ENCODE peak calls at places on chromosomes 3 and 15, in nine cellular contexts. I is skeletal muscle cell, B is mammary epithelial cell, G is neuronal stem cell, U is upper lobe of left lung, M is A549, W is OCI-LY7, A is HepG2, C is cardiac fibroblast. Q is an unnamed sample.

GRCh38 chr3:120854908-120855526 is 53.0 kb upstream of the STXBP5L start:
- DNase-seq in A (no peak), U (no peak), I (no peak), M (no peak), G (no peak), W (no peak), B (no peak), C (no peak), Q (no peak)

GRCh38 chr3:195757371-195757770 is 36.6 kb downstream of the MUC20 start:
- DNase-seq in A (no peak), C (no peak), U (no peak), M (no peak), W (no peak), I (no peak), G (no peak), B (no peak), Q (no peak)

GRCh38 chr15:90465930-90466567 is 63.7 kb upstream of the CRTC3 start:
- DNase-seq in W (no peak), A (no peak), C (no peak), I (no peak), U (no peak), B (peak), M (no peak), G (no peak), Q (peak)

GRCh38 chr3:129837057-129837631 is 56.4 kb downstream of the TMCC1 start:
- DNase-seq in I (no peak), C (peak), U (no peak), B (peak), A (no peak), G (no peak), M (peak), W (no peak), Q (no peak)

GRCh38 chr3:150345021-150345538 is 63.0 kb upstream of the TSC22D2 start:
- DNase-seq in W (no peak), I (no peak), M (peak), A (peak), G (no peak), U (no peak), C (no peak), B (peak), Q (peak)

GRCh38 chr3:88301273-88302002 is 151.7 kb downstream of the C3orf38 start:
- DNase-seq in U (no peak), W (no peak), A (no peak), C (no peak), I (peak), B (no peak), M (peak), G (no peak), Q (no peak)

GRCh38 chr3:4426782-4427344 is 40.2 kb downstream of the SUMF1 start:
- DNase-seq in A (peak), B (peak), U (no peak), C (peak), I (peak), G (no peak), M (peak), W (peak), Q (peak)

GRCh38 chr15:57153140-57153539 is 223.2 kb upstream of the CGNL1 start:
- DNase-seq in I (no peak), U (no peak), C (peak), W (no peak), A (no peak), M (no peak), B (no peak), G (no peak), Q (peak)

GRCh38 chr15:93948728-93949127 is 282.6 kb upstream of the MCTP2 start:
- DNase-seq in G (no peak), U (no peak), B (no peak), C (no peak), A (no peak), M (no peak), I (no peak), W (no peak), Q (peak)

GRCh38 chr15:66085128-66085527 is 168.4 kb downstream of the MEGF11 start:
- DNase-seq in G (no peak), U (no peak), I (no peak), B (no peak), M (peak), W (peak), A (peak), C (no peak), Q (no peak)

GRCh38 chr15:54815546-54815945 is 381.2 kb downstream of the RSL24D1 start:
- DNase-seq in I (no peak), B (no peak), G (no peak), U (no peak), A (no peak), M (no peak), C (no peak), W (no peak), Q (no peak)

GRCh38 chr3:108178676-108179075 is 43.5 kb downstream of the IFT57 start:
- DNase-seq in I (no peak), A (no peak), G (no peak), U (no peak), B (peak), C (peak), W (no peak), M (no peak), Q (peak)

GRCh38 chr3:128532007-128532983 is 39.3 kb upstream of the GATA2 start:
- DNase-seq in C (no peak), A (no peak), I (no peak), M (no peak), W (no peak), B (no peak), U (no peak), G (no peak), Q (no peak)

GRCh38 chr3:78645628-78646310 is 1122.0 kb downstream of the ROBO1 start:
- DNase-seq in B (peak), I (peak), M (peak), W (peak), C (peak), A (peak), G (peak), U (no peak), Q (peak)

GRCh38 chr3:11591006-11591360 is 52.7 kb downstream of the VGLL4 start:
- DNase-seq in I (no peak), M (no peak), W (no peak), G (no peak), A (no peak), C (peak), B (no peak), U (no peak), Q (no peak)
- H3K4me3 ChIP-seq in I (no peak), M (no peak), W (no peak), G (peak), A (no peak), C (no peak), B (no peak), U (no peak), Q (no peak)

DNA sequence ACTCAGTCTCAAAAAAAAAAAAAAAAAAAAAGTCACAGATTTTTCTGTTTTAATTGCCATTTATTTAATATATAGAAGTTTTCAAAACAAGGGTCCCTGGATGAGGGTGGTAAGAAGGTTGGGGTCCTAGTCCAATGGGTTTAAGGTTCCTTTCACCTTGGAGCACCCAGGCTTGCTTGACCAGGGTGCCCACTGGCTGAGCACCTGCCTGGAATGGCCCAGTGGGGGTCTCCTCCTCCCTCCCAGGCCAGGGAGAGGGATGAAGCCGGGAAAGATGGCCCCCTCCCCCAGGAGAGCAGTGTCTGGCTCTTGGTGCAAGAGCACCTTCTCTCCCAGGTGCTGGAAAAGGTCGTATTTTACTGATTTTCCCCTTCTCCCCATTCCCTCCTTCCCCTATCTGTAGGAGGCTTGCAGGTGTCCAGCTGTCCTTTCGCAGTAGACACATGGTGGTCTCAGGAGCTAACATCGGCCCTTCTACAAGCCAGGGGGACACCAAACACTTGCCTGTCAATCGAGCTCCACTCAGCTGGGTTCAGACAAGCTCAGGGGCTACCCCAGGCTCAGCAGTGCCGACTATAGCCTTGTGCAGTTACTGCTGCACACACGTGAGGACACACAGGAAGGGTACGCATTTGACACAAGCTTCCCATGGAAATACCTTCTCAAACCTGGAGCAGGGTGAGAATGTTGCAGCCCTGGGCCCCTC is 112.3 kb upstream of the KLF13 start:
- DNase-seq in G (no peak), W (peak), U (no peak), C (no peak), B (no peak), A (no peak), I (no peak), M (peak), Q (no peak)
- H3K4me3 ChIP-seq in G (no peak), W (peak), U (no peak), C (no peak), B (no peak), A (no peak), I (no peak), M (no peak), Q (no peak)

DNA sequence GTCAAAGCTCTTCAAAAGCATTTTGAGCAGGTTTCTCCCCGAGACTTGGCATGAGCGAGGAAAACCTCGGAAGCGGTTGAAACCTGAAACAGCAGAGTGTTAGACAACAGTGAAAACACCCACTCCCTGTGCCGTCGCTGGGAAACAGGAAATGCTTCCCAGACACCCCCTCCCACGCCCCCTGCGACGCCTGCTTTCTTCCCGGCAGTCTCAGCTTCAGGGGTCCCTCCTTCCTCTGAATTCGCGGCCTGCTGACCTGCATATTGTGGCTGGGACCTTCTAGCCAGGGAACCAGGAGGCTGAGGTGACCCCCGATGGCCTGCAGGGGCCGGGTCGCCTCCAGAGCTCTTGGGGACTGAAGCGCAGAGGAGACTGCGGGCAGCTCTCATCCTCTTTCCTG is 250.7 kb upstream of the LYSMD4 start:
- DNase-seq in M (no peak), W (no peak), G (no peak), I (no peak), A (no peak), B (no peak), C (peak), U (no peak), Q (no peak)
- H3K4me3 ChIP-seq in M (no peak), W (no peak), G (peak), I (no peak), A (no peak), B (no peak), C (no peak), U (no peak), Q (no peak)

GRCh38 chr15:61227269-61228024 is 1.7 kb downstream of the RORA start:
- DNase-seq in G (peak), A (no peak), M (peak), I (peak), C (peak), B (peak), U (peak), W (no peak), Q (peak)
- H3K4me3 ChIP-seq in G (peak), A (peak), M (peak), I (peak), C (peak), B (peak), U (peak), W (no peak), Q (peak)

GRCh38 chr3:141386611-141387110 is 18.4 kb downstream of the ZBTB38 start:
- DNase-seq in B (no peak), A (no peak), C (peak), U (no peak), I (no peak), G (no peak), W (peak), M (no peak), Q (peak)
- H3K4me3 ChIP-seq in B (no peak), A (no peak), C (peak), U (peak), I (peak), G (no peak), W (peak), M (no peak), Q (peak)

DNA sequence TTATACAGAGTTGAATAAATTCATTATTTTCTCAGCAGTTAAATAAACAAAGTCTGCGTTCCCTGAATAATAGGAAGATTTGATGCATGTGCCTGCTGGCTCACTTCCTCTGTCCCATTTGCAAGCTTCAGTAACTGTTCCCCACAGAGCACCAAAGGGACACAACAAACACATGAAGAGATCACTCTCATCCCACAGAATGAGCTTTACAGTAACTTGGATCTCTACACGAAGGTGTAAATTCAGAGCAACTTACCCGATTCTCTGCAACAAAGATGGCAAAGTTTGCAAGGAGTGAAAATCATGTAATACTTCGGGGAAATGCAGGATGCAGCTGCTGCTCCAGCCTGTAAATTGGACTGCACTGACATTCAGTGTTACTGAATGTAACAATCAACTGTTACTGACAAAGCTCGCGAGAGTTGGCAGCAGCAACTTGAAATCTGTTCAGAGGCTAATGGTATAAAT is at the start of gene BCHE:
- DNase-seq in A (no peak), I (peak), C (peak), W (no peak), G (peak), U (no peak), M (peak), B (no peak), Q (peak)
- H3K4me3 ChIP-seq in A (no peak), I (peak), C (peak), W (no peak), G (peak), U (peak), M (peak), B (no peak), Q (peak)

GRCh38 chr3:48655063-48655462 is 7.6 kb downstream of the CELSR3 start:
- DNase-seq in C (no peak), B (no peak), G (no peak), A (no peak), M (no peak), W (no peak), I (no peak), U (no peak), Q (no peak)

GRCh38 chr3:48656061-48656840 is 6.4 kb downstream of the CELSR3 start:
- DNase-seq in M (peak), U (peak), B (peak), A (peak), I (no peak), G (peak), C (peak), W (peak), Q (peak)

GRCh38 chr3:48652923-48653715 is 9.6 kb downstream of the CELSR3 start:
- DNase-seq in B (no peak), C (no peak), W (peak), M (no peak), U (no peak), G (no peak), A (no peak), I (no peak), Q (no peak)

GRCh38 chr3:48655586-48655985 is 7.1 kb downstream of the CELSR3 start:
- DNase-seq in W (peak), I (no peak), U (no peak), A (no peak), M (no peak), G (no peak), B (no peak), C (no peak), Q (no peak)

DNA sequence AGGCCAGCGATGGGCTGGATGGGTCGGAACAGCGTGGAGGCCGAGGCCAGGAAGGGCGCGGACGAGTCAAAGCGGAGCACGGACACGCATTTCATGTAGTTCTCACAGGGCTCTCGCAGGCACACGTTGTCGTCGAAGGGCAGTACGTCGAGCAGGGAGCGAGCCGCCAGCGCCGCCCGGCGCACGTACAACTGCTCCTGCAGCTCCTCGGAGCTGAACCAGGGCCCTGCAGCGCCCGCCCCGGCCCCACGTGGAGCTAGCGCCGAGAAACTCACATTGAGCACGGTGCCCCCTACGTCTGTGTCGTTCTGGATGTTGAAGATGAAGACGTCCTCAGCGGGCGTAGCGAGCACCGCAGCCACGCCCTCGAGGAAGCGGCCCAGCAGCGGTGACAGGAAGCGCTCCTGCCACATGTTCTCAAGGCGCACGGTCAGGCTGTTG is 5.8 kb downstream of the CELSR3 start:
- DNase-seq in A (no peak), I (no peak), U (peak), W (no peak), M (no peak), G (no peak), B (no peak), C (peak), Q (no peak)
- H3K4me3 ChIP-seq in A (no peak), I (peak), U (peak), W (no peak), M (no peak), G (no peak), B (no peak), C (no peak), Q (no peak)

GRCh38 chr15:43104426-43104825 is 1.4 kb downstream of the UBR1 start:
- DNase-seq in B (peak), I (no peak), G (no peak), A (peak), M (no peak), C (no peak), W (no peak), U (no peak), Q (peak)
- H3K4me3 ChIP-seq in B (peak), I (peak), G (peak), A (peak), M (peak), C (no peak), W (peak), U (peak), Q (peak)

DNA sequence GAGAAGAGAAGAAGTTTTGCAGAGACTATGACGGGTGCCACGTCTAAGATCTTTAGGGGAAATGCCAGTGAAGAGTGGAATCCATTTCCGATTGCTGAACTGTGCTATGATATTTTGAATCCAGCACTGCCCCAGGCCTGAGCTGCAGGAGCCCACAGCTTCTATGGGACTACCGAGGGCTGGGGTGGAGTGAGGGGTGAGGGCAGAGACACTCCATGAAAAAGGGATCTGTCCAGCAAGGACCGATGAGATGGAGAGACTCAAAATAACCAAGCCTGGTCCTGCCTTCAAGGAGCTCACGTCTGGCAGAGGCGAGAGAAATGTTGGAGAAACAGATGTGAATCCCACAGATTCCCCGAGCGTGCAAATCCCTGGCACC is 79.8 kb upstream of the MEF2A start:
- DNase-seq in I (no peak), W (no peak), B (no peak), A (no peak), U (no peak), G (no peak), M (no peak), C (no peak), Q (no peak)
- H3K4me3 ChIP-seq in I (peak), W (no peak), B (no peak), A (peak), U (peak), G (no peak), M (peak), C (peak), Q (peak)

GRCh38 chr3:156685198-156685597 is 10.8 kb downstream of the TIPARP start:
- DNase-seq in I (no peak), A (no peak), B (peak), C (peak), M (peak), W (no peak), G (no peak), U (no peak), Q (peak)
- H3K4me3 ChIP-seq in I (no peak), A (no peak), B (peak), C (no peak), M (no peak), W (no peak), G (no peak), U (no peak), Q (no peak)

Q was measured in fibroblast of mammary gland.